ENCODE peak calls at places on chromosome 7, in four cellular contexts. G is IMR-90, S is H9, P is mesenchymal stem cell. W is an unnamed sample.

GRCh38 chr7:23598321-23598720 is 1.1 kb downstream of the CCDC126 start:
- DNase-seq in G (no peak), P (no peak), S (no peak), W (no peak)

GRCh38 chr7:37205451-37205850 is 243.2 kb downstream of the ELMO1 start:
- DNase-seq in G (no peak), S (no peak), P (no peak), W (no peak)

GRCh38 chr7:130322615-130323014 is 22.0 kb upstream of the CPA5 start:
- DNase-seq in P (no peak), S (no peak), G (no peak), W (no peak)

GRCh38 chr7:143279186-143280098 is 5.3 kb upstream of the TMEM139 start:
- DNase-seq in G (peak), P (peak), S (no peak), W (peak)

GRCh38 chr7:123573371-123573770 is 15.8 kb upstream of the NDUFA5 start:
- DNase-seq in G (no peak), P (no peak), S (no peak), W (no peak)

GRCh38 chr7:20358762-20359282 is 28.1 kb downstream of the ITGB8 start:
- DNase-seq in S (no peak), P (no peak), G (no peak), W (no peak)

GRCh38 chr7:4682621-4683042 is 537 bp downstream of the FOXK1 start:
- DNase-seq in S (peak), P (peak), G (peak), W (no peak)

GRCh38 chr7:30785786-30786185 is 14.6 kb downstream of the MINDY4 start:
- DNase-seq in P (no peak), S (no peak), G (no peak), W (no peak)

GRCh38 chr7:142384508-142384922 is 126.7 kb upstream of the PRSS58 start:
- DNase-seq in S (no peak), P (peak), G (peak), W (no peak)

GRCh38 chr7:23242321-23242720 is 4.3 kb upstream of the GPNMB start:
- DNase-seq in P (no peak), G (peak), S (no peak), W (no peak)

GRCh38 chr7:91789086-91789485 is 91.4 kb downstream of the MTERF1 start:
- DNase-seq in P (no peak), S (no peak), G (no peak), W (no peak)

GRCh38 chr7:158858592-158859503 is 2.5 kb downstream of the DYNC2I1 start:
- DNase-seq in G (no peak), S (peak), P (peak), W (peak)

GRCh38 chr7:16919440-16919839 is 37.7 kb upstream of the AGR3 start:
- DNase-seq in P (no peak), S (no peak), G (no peak), W (no peak)

GRCh38 chr7:105353752-105354328 is 34.9 kb downstream of the SRPK2 start:
- DNase-seq in G (no peak), P (peak), S (no peak), W (no peak)

GRCh38 chr7:142875456-142875855 is 10.1 kb downstream of the TRPV6 start:
- DNase-seq in P (no peak), G (no peak), S (no peak), W (no peak)

GRCh38 chr7:135729230-135729629 is 1.2 kb upstream of the SLC13A4 start:
- DNase-seq in P (no peak), G (no peak), S (no peak), W (no peak)

GRCh38 chr7:18927134-18927533 is 190.3 kb downstream of the TWIST1 start:
- DNase-seq in P (no peak), S (no peak), G (peak), W (no peak)

GRCh38 chr7:76225379-76225778 is 23.7 kb downstream of the SRRM3 start:
- DNase-seq in S (peak), G (peak), P (peak), W (peak)

GRCh38 chr7:3430588-3430987 is 129.5 kb downstream of the SDK1 start:
- DNase-seq in S (peak), G (no peak), P (no peak), W (peak)

GRCh38 chr7:18040196-18040595 is 12.6 kb upstream of the PRPS1L1 start:
- DNase-seq in S (no peak), G (peak), P (peak), W (no peak)

GRCh38 chr7:148722340-148723165 is 23.9 kb downstream of the CUL1 start:
- DNase-seq in S (no peak), G (no peak), P (no peak), W (no peak)

GRCh38 chr7:80835251-80835650 is 83.6 kb downstream of the SEMA3C start:
- DNase-seq in G (no peak), S (no peak), P (no peak), W (no peak)

DNA sequence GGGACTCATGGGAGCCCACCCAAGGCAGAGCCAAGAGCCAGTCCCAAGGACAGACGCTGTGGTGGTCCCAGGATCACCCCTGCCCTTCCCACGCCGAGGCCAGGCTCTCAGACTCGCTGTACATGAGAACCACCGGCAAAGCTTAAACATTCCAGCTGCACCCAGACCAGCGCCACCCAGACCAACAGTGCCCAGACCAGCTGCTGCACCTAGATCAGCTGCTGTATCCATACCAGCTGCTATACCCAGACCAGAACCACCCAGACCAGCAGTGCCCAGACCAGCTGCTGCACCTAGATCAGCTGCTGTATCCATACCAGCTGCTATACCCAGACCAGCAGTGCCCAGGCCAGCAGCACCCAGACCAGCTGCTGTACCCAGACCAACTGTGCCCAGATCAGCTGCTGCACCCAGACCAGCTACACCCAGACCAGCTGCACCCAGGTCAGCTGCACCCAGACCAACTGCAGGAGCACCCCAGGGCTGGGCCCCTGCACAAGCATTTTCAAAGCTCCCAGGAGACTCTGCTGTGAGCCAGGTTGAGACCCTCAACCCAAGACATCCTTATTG is 47.9 kb upstream of the CNPY1 start:
- DNase-seq in P (no peak), G (no peak), S (no peak), W (no peak)
- H4K91ac ChIP-seq in P (no peak), G (no peak), S (no peak), W (no peak)

GRCh38 chr7:140673770-140674155 is 1.0 kb downstream of the ADCK2 start:
- DNase-seq in S (no peak), G (no peak), P (no peak), W (no peak)
- H3K18ac ChIP-seq in S (no peak), G (no peak), P (no peak), W (peak)

GRCh38 chr7:13071999-13072398 is 384.6 kb downstream of the ARL4A start:
- DNase-seq in G (peak), S (no peak), P (no peak), W (no peak)

GRCh38 chr7:13067036-13067435 is 379.6 kb downstream of the ARL4A start:
- DNase-seq in P (no peak), S (peak), G (no peak), W (no peak)

GRCh38 chr7:13068032-13068431 is 380.6 kb downstream of the ARL4A start:
- DNase-seq in S (no peak), P (no peak), G (no peak), W (no peak)

DNA sequence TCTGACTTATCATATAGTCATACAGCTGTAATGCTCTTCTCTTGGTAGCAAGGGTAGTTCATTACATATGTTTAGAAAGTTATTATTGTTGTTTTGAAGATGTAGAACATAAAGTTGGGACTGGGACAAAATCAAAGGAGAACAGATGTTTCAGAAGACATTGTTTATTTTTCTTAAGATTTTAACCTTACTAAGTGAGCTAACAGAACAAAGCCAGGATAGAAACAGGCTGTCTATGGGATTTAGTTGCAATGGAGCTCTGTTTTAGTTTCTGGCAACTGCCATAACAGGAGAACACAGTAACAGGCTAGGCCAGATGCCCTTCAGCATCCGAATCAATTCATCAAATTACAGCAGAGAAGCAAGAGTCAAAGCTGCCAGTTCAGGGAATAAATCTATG is 382.4 kb downstream of the ARL4A start:
- DNase-seq in S (no peak), P (no peak), G (peak), W (no peak)
- H4K91ac ChIP-seq in S (no peak), P (no peak), G (peak), W (no peak)

GRCh38 chr7:107439025-107439424 is 30.8 kb upstream of the GPR22 start:
- DNase-seq in P (no peak), S (no peak), G (no peak), W (no peak)
- H3K18ac ChIP-seq in P (no peak), S (no peak), G (no peak), W (no peak)

DNA sequence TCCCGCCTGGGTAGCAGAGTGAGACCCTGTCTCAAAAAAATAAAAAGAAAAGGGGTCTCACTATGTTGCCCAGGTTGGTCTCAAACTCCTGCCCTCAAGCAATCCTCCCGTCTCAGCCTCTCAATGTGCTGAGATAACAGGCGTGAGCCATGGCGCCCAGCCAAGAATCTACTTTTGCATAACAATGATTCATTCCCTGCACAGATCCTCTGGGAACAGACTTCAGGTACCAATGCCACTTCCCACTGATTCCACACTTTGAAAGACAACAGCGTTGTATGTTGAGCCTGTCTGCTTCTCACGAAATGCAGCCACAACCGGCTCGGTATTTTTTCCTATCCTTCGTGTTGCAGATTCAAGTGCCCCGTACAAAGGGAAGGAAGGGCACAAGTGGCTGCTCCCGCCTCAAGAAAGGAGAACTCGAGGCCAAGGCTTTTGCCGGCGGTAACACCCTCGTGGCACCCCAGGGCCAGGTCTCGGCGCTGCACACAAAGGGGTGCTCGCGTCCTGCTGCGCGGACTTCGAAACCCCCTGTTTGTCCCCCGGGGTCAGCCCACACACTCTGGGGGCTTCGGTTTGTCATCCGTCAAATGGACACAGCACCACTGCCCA is 671 bp downstream of the DAGLB start:
- DNase-seq in S (peak), G (peak), P (peak), W (no peak)
- H4K91ac ChIP-seq in S (no peak), G (peak), P (peak), W (no peak)

GRCh38 chr7:156539999-156540398 is 100.6 kb upstream of the RNF32 start:
- DNase-seq in S (no peak), P (no peak), G (no peak), W (no peak)
- H3K18ac ChIP-seq in S (no peak), P (no peak), G (no peak), W (peak)

DNA sequence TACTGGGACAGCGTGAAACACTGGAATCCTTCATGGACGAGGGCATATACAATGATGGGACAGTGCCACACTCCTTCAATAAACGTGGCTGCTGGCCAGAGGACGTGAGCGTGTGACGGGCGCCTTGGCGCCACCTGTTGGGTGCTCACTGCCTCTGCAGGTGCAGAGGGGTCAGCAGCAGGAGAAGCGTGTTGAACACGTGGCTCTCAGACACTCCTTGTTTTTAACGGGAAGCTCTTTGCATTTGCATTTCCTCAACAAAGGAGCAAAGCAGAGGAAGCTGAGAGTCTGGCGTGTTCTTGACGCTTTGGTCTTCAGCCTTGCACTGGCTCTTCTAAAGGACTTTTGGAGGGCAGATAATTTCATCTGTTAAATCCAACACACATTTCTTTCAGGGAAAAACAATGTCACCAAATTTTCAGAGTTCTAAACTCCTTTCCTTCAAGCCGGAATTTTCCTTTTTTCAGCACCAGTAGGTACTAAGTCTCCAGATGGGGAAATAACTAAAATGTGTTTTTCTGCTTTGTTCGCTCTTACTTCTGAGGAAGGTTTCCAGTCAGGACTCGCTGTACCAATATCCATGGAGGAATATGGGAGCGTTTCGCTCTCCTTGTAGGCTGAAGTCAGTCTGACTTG is 2.9 kb upstream of the GET4 start:
- DNase-seq in G (peak), S (peak), P (peak), W (peak)
- H4K91ac ChIP-seq in G (peak), S (no peak), P (no peak), W (no peak)

W was measured in neuronal stem cell.